ENCODE peak calls at places on chromosome 15, in ten cellular contexts. One of them, this sample, is unnamed.

GRCh38 chr15:88624156-88624970 is 3.2 kb downstream of the AEN start:
- DNase-seq in foreskin fibroblast: no peak
- DNase-seq in GM12865: peak
- DNase-seq in CD8-positive, alpha-beta T cell: peak
- DNase-seq in astrocyte of the spinal cord: peak
- DNase-seq in brain microvascular endothelial cell: no peak
- DNase-seq in fibroblast of lung: peak
- DNase-seq in cardiac muscle cell: peak
- DNase-seq in AG04450: no peak
- DNase-seq in GM23338: peak
- DNase-seq in this sample: no peak

GRCh38 chr15:39232512-39232911 is 348.4 kb upstream of the THBS1 start:
- DNase-seq in cardiac muscle cell: peak
- DNase-seq in brain microvascular endothelial cell: peak
- DNase-seq in GM23338: no peak
- DNase-seq in fibroblast of lung: peak
- DNase-seq in GM12865: no peak
- DNase-seq in astrocyte of the spinal cord: peak
- DNase-seq in CD8-positive, alpha-beta T cell: no peak
- DNase-seq in foreskin fibroblast: peak
- DNase-seq in AG04450: peak
- DNase-seq in this sample: no peak

GRCh38 chr15:62889734-62890505 is 152.6 kb upstream of the TPM1 start:
- DNase-seq in AG04450: no peak
- DNase-seq in GM23338: no peak
- DNase-seq in GM12865: no peak
- DNase-seq in foreskin fibroblast: peak
- DNase-seq in fibroblast of lung: peak
- DNase-seq in CD8-positive, alpha-beta T cell: no peak
- DNase-seq in cardiac muscle cell: peak
- DNase-seq in brain microvascular endothelial cell: no peak
- DNase-seq in astrocyte of the spinal cord: peak
- DNase-seq in this sample: no peak

GRCh38 chr15:78767331-78767951 is 43.8 kb downstream of the ADAMTS7 start:
- DNase-seq in astrocyte of the spinal cord: no peak
- DNase-seq in brain microvascular endothelial cell: no peak
- DNase-seq in GM12865: no peak
- DNase-seq in cardiac muscle cell: no peak
- DNase-seq in AG04450: no peak
- DNase-seq in foreskin fibroblast: no peak
- DNase-seq in GM23338: no peak
- DNase-seq in CD8-positive, alpha-beta T cell: no peak
- DNase-seq in fibroblast of lung: no peak
- DNase-seq in this sample: peak

GRCh38 chr15:38454687-38455071 is 752 bp downstream of the FAM98B start:
- DNase-seq in astrocyte of the spinal cord: no peak
- DNase-seq in GM23338: no peak
- DNase-seq in brain microvascular endothelial cell: no peak
- DNase-seq in GM12865: no peak
- DNase-seq in cardiac muscle cell: no peak
- DNase-seq in CD8-positive, alpha-beta T cell: no peak
- DNase-seq in foreskin fibroblast: no peak
- DNase-seq in fibroblast of lung: peak
- DNase-seq in AG04450: no peak
- DNase-seq in this sample: no peak

GRCh38 chr15:100849021-100849831 is 30.4 kb upstream of the ALDH1A3 start:
- DNase-seq in fibroblast of lung: peak
- DNase-seq in GM12865: no peak
- DNase-seq in AG04450: no peak
- DNase-seq in astrocyte of the spinal cord: peak
- DNase-seq in GM23338: peak
- DNase-seq in foreskin fibroblast: peak
- DNase-seq in brain microvascular endothelial cell: peak
- DNase-seq in CD8-positive, alpha-beta T cell: peak
- DNase-seq in cardiac muscle cell: peak
- DNase-seq in this sample: peak

GRCh38 chr15:43133429-43134156 is at the start of gene TMEM62:
- DNase-seq in GM12865: peak
- DNase-seq in brain microvascular endothelial cell: peak
- DNase-seq in AG04450: no peak
- DNase-seq in astrocyte of the spinal cord: peak
- DNase-seq in fibroblast of lung: peak
- DNase-seq in GM23338: peak
- DNase-seq in foreskin fibroblast: peak
- DNase-seq in CD8-positive, alpha-beta T cell: peak
- DNase-seq in cardiac muscle cell: peak
- DNase-seq in this sample: peak

GRCh38 chr15:72890043-72890442 is 106.5 kb upstream of the ADPGK start:
- DNase-seq in GM12865: no peak
- DNase-seq in foreskin fibroblast: no peak
- DNase-seq in AG04450: no peak
- DNase-seq in cardiac muscle cell: peak
- DNase-seq in astrocyte of the spinal cord: no peak
- DNase-seq in brain microvascular endothelial cell: no peak
- DNase-seq in fibroblast of lung: no peak
- DNase-seq in GM23338: no peak
- DNase-seq in CD8-positive, alpha-beta T cell: no peak
- DNase-seq in this sample: no peak

GRCh38 chr15:98548172-98548971 is 100.0 kb upstream of the IGF1R start:
- DNase-seq in astrocyte of the spinal cord: peak
- DNase-seq in brain microvascular endothelial cell: peak
- DNase-seq in AG04450: peak
- DNase-seq in CD8-positive, alpha-beta T cell: peak
- DNase-seq in fibroblast of lung: peak
- DNase-seq in cardiac muscle cell: peak
- DNase-seq in GM23338: peak
- DNase-seq in GM12865: no peak
- DNase-seq in foreskin fibroblast: peak
- DNase-seq in this sample: peak

GRCh38 chr15:73884159-73884558 is 10.8 kb downstream of the TBC1D21 start:
- DNase-seq in AG04450: no peak
- DNase-seq in GM12865: no peak
- DNase-seq in fibroblast of lung: no peak
- DNase-seq in brain microvascular endothelial cell: no peak
- DNase-seq in CD8-positive, alpha-beta T cell: no peak
- DNase-seq in astrocyte of the spinal cord: no peak
- DNase-seq in foreskin fibroblast: no peak
- DNase-seq in GM23338: no peak
- DNase-seq in cardiac muscle cell: peak
- DNase-seq in this sample: no peak

GRCh38 chr15:72486144-72486543 is 12.0 kb downstream of the ARIH1 start:
- DNase-seq in fibroblast of lung: no peak
- DNase-seq in foreskin fibroblast: no peak
- DNase-seq in CD8-positive, alpha-beta T cell: no peak
- DNase-seq in GM12865: no peak
- DNase-seq in GM23338: no peak
- DNase-seq in brain microvascular endothelial cell: no peak
- DNase-seq in cardiac muscle cell: no peak
- DNase-seq in astrocyte of the spinal cord: no peak
- DNase-seq in AG04450: no peak
- DNase-seq in this sample: no peak

GRCh38 chr15:68210821-68211655 is 5.9 kb upstream of the CALML4 start:
- DNase-seq in fibroblast of lung: peak
- DNase-seq in GM23338: peak
- DNase-seq in foreskin fibroblast: peak
- DNase-seq in AG04450: no peak
- DNase-seq in CD8-positive, alpha-beta T cell: peak
- DNase-seq in brain microvascular endothelial cell: no peak
- DNase-seq in astrocyte of the spinal cord: peak
- DNase-seq in cardiac muscle cell: peak
- DNase-seq in GM12865: peak
- DNase-seq in this sample: peak

GRCh38 chr15:74598126-74598842 is 17.4 kb upstream of the CLK3 start:
- DNase-seq in GM12865: peak
- DNase-seq in AG04450: no peak
- DNase-seq in fibroblast of lung: peak
- DNase-seq in astrocyte of the spinal cord: peak
- DNase-seq in brain microvascular endothelial cell: peak
- DNase-seq in cardiac muscle cell: peak
- DNase-seq in CD8-positive, alpha-beta T cell: peak
- DNase-seq in foreskin fibroblast: peak
- DNase-seq in GM23338: peak
- DNase-seq in this sample: peak

GRCh38 chr15:84741151-84741550 is 7.2 kb upstream of the ZNF592 start:
- DNase-seq in brain microvascular endothelial cell: no peak
- DNase-seq in GM23338: no peak
- DNase-seq in astrocyte of the spinal cord: no peak
- DNase-seq in fibroblast of lung: no peak
- DNase-seq in GM12865: no peak
- DNase-seq in CD8-positive, alpha-beta T cell: no peak
- DNase-seq in cardiac muscle cell: no peak
- DNase-seq in AG04450: no peak
- DNase-seq in foreskin fibroblast: no peak
- DNase-seq in this sample: no peak

GRCh38 chr15:20341901-20342605 is 199.5 kb downstream of the GOLGA6L6 start:
- DNase-seq in CD8-positive, alpha-beta T cell: peak
- DNase-seq in AG04450: no peak
- DNase-seq in cardiac muscle cell: peak
- DNase-seq in brain microvascular endothelial cell: peak
- DNase-seq in GM23338: no peak
- DNase-seq in GM12865: no peak
- DNase-seq in foreskin fibroblast: no peak
- DNase-seq in astrocyte of the spinal cord: no peak
- DNase-seq in fibroblast of lung: no peak
- DNase-seq in this sample: peak

GRCh38 chr15:74201656-74202420 is 749 bp downstream of the STRA6 start:
- DNase-seq in GM23338: no peak
- DNase-seq in AG04450: no peak
- DNase-seq in cardiac muscle cell: no peak
- DNase-seq in fibroblast of lung: peak
- DNase-seq in GM12865: no peak
- DNase-seq in astrocyte of the spinal cord: peak
- DNase-seq in brain microvascular endothelial cell: peak
- DNase-seq in CD8-positive, alpha-beta T cell: no peak
- DNase-seq in foreskin fibroblast: no peak
- DNase-seq in this sample: no peak

GRCh38 chr15:69172854-69173253 is 12.4 kb downstream of the GLCE start:
- DNase-seq in GM12865: no peak
- DNase-seq in fibroblast of lung: no peak
- DNase-seq in GM23338: no peak
- DNase-seq in AG04450: no peak
- DNase-seq in brain microvascular endothelial cell: no peak
- DNase-seq in CD8-positive, alpha-beta T cell: no peak
- DNase-seq in foreskin fibroblast: no peak
- DNase-seq in cardiac muscle cell: no peak
- DNase-seq in astrocyte of the spinal cord: no peak
- DNase-seq in this sample: no peak

GRCh38 chr15:57427367-57427821 is 51.1 kb downstream of the CGNL1 start:
- DNase-seq in fibroblast of lung: peak
- DNase-seq in AG04450: no peak
- DNase-seq in brain microvascular endothelial cell: peak
- DNase-seq in GM12865: no peak
- DNase-seq in astrocyte of the spinal cord: no peak
- DNase-seq in foreskin fibroblast: peak
- DNase-seq in CD8-positive, alpha-beta T cell: no peak
- DNase-seq in GM23338: peak
- DNase-seq in cardiac muscle cell: peak
- DNase-seq in this sample: peak

GRCh38 chr15:85164841-85165466 is 183.3 kb downstream of the PDE8A start:
- DNase-seq in fibroblast of lung: no peak
- DNase-seq in brain microvascular endothelial cell: no peak
- DNase-seq in foreskin fibroblast: no peak
- DNase-seq in GM12865: no peak
- DNase-seq in cardiac muscle cell: no peak
- DNase-seq in CD8-positive, alpha-beta T cell: no peak
- DNase-seq in astrocyte of the spinal cord: no peak
- DNase-seq in AG04450: no peak
- DNase-seq in GM23338: peak
- DNase-seq in this sample: no peak

GRCh38 chr15:83526319-83526718 is 79.2 kb downstream of the SH3GL3 start:
- DNase-seq in fibroblast of lung: no peak
- DNase-seq in CD8-positive, alpha-beta T cell: no peak
- DNase-seq in brain microvascular endothelial cell: no peak
- DNase-seq in astrocyte of the spinal cord: no peak
- DNase-seq in GM23338: no peak
- DNase-seq in AG04450: no peak
- DNase-seq in foreskin fibroblast: no peak
- DNase-seq in GM12865: no peak
- DNase-seq in cardiac muscle cell: no peak
- DNase-seq in this sample: no peak
- TF ChIP-seq CTCF in fibroblast of lung: no peak
- TF ChIP-seq CTCF in CD8-positive, alpha-beta T cell: no peak
- TF ChIP-seq CTCF in brain microvascular endothelial cell: no peak
- TF ChIP-seq CTCF in astrocyte of the spinal cord: no peak
- TF ChIP-seq CTCF in GM23338: no peak
- TF ChIP-seq CTCF in AG04450: no peak
- TF ChIP-seq CTCF in foreskin fibroblast: no peak
- TF ChIP-seq CTCF in GM12865: no peak
- TF ChIP-seq CTCF in cardiac muscle cell: no peak
- TF ChIP-seq CTCF in this sample: no peak

GRCh38 chr15:40280260-40281056 is 2.4 kb downstream of the ANKRD63 start:
- DNase-seq in GM23338: peak
- DNase-seq in brain microvascular endothelial cell: no peak
- DNase-seq in AG04450: no peak
- DNase-seq in astrocyte of the spinal cord: no peak
- DNase-seq in cardiac muscle cell: no peak
- DNase-seq in foreskin fibroblast: no peak
- DNase-seq in fibroblast of lung: no peak
- DNase-seq in GM12865: no peak
- DNase-seq in CD8-positive, alpha-beta T cell: no peak
- DNase-seq in this sample: no peak
- H3K4me3 ChIP-seq in GM23338: peak
- H3K4me3 ChIP-seq in brain microvascular endothelial cell: no peak
- H3K4me3 ChIP-seq in AG04450: no peak
- H3K4me3 ChIP-seq in astrocyte of the spinal cord: no peak
- H3K4me3 ChIP-seq in cardiac muscle cell: peak
- H3K4me3 ChIP-seq in foreskin fibroblast: no peak
- H3K4me3 ChIP-seq in fibroblast of lung: no peak
- H3K4me3 ChIP-seq in GM12865: no peak
- H3K4me3 ChIP-seq in CD8-positive, alpha-beta T cell: no peak
- H3K4me3 ChIP-seq in this sample: no peak

GRCh38 chr15:81163961-81164800 is 30.1 kb downstream of the CFAP161 start:
- DNase-seq in AG04450: peak
- DNase-seq in GM12865: no peak
- DNase-seq in foreskin fibroblast: peak
- DNase-seq in GM23338: no peak
- DNase-seq in fibroblast of lung: peak
- DNase-seq in CD8-positive, alpha-beta T cell: no peak
- DNase-seq in astrocyte of the spinal cord: peak
- DNase-seq in cardiac muscle cell: peak
- DNase-seq in brain microvascular endothelial cell: peak
- DNase-seq in this sample: no peak
- TF ChIP-seq CTCF in AG04450: peak
- TF ChIP-seq CTCF in GM12865: no peak
- TF ChIP-seq CTCF in foreskin fibroblast: peak
- TF ChIP-seq CTCF in GM23338: no peak
- TF ChIP-seq CTCF in fibroblast of lung: peak
- TF ChIP-seq CTCF in CD8-positive, alpha-beta T cell: no peak
- TF ChIP-seq CTCF in astrocyte of the spinal cord: no peak
- TF ChIP-seq CTCF in cardiac muscle cell: no peak
- TF ChIP-seq CTCF in brain microvascular endothelial cell: peak
- TF ChIP-seq CTCF in this sample: no peak

DNA sequence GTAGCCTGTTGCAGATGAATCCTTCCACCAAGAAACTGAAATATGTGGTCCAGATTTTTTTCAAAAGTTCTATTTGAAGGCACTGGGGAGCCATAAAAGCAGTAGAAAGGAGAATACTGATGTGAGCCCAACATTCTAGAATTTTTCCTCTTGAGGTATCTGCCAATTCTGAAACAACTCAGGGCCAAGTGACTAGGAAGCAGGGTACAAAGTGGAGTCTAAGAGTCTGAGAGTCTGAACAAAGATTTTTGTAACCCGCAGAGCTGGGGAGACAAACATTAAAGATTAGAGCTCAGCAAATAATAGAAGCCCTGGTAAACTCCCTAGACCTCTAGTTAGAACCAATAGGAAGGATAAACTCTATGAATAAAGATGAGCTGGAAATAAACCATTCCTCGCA is 58.2 kb upstream of the SLCO3A1 start:
- DNase-seq in astrocyte of the spinal cord: no peak
- DNase-seq in GM12865: no peak
- DNase-seq in GM23338: no peak
- DNase-seq in CD8-positive, alpha-beta T cell: no peak
- DNase-seq in brain microvascular endothelial cell: no peak
- DNase-seq in fibroblast of lung: no peak
- DNase-seq in AG04450: no peak
- DNase-seq in cardiac muscle cell: no peak
- DNase-seq in foreskin fibroblast: no peak
- DNase-seq in this sample: no peak
- H3K4me3 ChIP-seq in astrocyte of the spinal cord: no peak
- H3K4me3 ChIP-seq in GM12865: no peak
- H3K4me3 ChIP-seq in GM23338: no peak
- H3K4me3 ChIP-seq in CD8-positive, alpha-beta T cell: no peak
- H3K4me3 ChIP-seq in brain microvascular endothelial cell: no peak
- H3K4me3 ChIP-seq in fibroblast of lung: no peak
- H3K4me3 ChIP-seq in AG04450: no peak
- H3K4me3 ChIP-seq in cardiac muscle cell: no peak
- H3K4me3 ChIP-seq in foreskin fibroblast: no peak
- H3K4me3 ChIP-seq in this sample: no peak